ENCODE peak calls at places on chromosomes 4 and X, in nine cellular contexts. C, D, A, F, B, E, I, N and W are unnamed samples.

GRCh38 chr4:41957634-41958033 is 22.4 kb downstream of the TMEM33 start:
- DNase-seq in C (peak), D (no peak), A (no peak), F (no peak), B (no peak), E (no peak), I (peak), N (no peak), W (peak)

GRCh38 chrX:107627792-107628661 is at the start of gene PRPS1:
- DNase-seq in C (peak), D (peak), A (peak), F (peak), B (peak), E (peak), I (peak), N (peak), W (peak)

GRCh38 chrX:47174376-47174775 is 19.3 kb upstream of the UBA1 start:
- DNase-seq in C (no peak), D (peak), A (no peak), F (no peak), B (no peak), E (peak), I (no peak), N (no peak), W (no peak)

GRCh38 chr4:80173387-80173786 is 23.9 kb upstream of the PRDM8 start:
- DNase-seq in C (peak), D (no peak), A (no peak), F (no peak), B (no peak), E (no peak), I (no peak), N (no peak), W (no peak)

GRCh38 chrX:55450259-55450658 is 1.7 kb upstream of the MAGEH1 start:
- DNase-seq in C (peak), D (no peak), A (no peak), F (no peak), B (no peak), E (no peak), I (peak), N (no peak), W (peak)

GRCh38 chr4:148926861-148927260 is 484.6 kb upstream of the NR3C2 start:
- DNase-seq in C (peak), D (no peak), A (peak), F (no peak), B (peak), E (no peak), I (peak), N (no peak), W (no peak)

GRCh38 chr4:98903963-98904362 is 25.0 kb downstream of the EIF4E start:
- DNase-seq in C (no peak), D (no peak), A (no peak), F (no peak), B (no peak), E (no peak), I (no peak), N (no peak), W (no peak)

GRCh38 chr4:14218641-14219040 is 591.1 kb upstream of the BOD1L1 start:
- DNase-seq in C (no peak), D (no peak), A (no peak), F (no peak), B (no peak), E (no peak), I (no peak), N (no peak), W (no peak)

GRCh38 chr4:8070751-8071718 is 87.6 kb downstream of the ABLIM2 start:
- DNase-seq in C (no peak), D (no peak), A (no peak), F (no peak), B (no peak), E (no peak), I (no peak), N (no peak), W (no peak)

GRCh38 chrX:47059142-47059874 is 18.9 kb upstream of the RGN start:
- DNase-seq in C (no peak), D (no peak), A (no peak), F (no peak), B (no peak), E (no peak), I (peak), N (no peak), W (no peak)

GRCh38 chr4:58214376-58214775 is 1104.2 kb upstream of the IGFBP7 start:
- DNase-seq in C (no peak), D (no peak), A (no peak), F (no peak), B (no peak), E (no peak), I (no peak), N (no peak), W (no peak)

GRCh38 chr4:86901864-86902263 is 9.6 kb upstream of the C4orf36 start:
- DNase-seq in C (no peak), D (no peak), A (no peak), F (no peak), B (no peak), E (no peak), I (no peak), N (no peak), W (no peak)

GRCh38 chr4:1571165-1571908 is 112.8 kb downstream of the FAM53A start:
- DNase-seq in C (no peak), D (peak), A (no peak), F (peak), B (no peak), E (no peak), I (no peak), N (no peak), W (no peak)

GRCh38 chr4:68070302-68070701 is 59.4 kb downstream of the TMPRSS11F start:
- DNase-seq in C (no peak), D (no peak), A (no peak), F (no peak), B (no peak), E (no peak), I (no peak), N (no peak), W (no peak)

GRCh38 chrX:152798945-152799344 is 29.5 kb upstream of the MAGEA6 start:
- DNase-seq in C (no peak), D (no peak), A (no peak), F (no peak), B (no peak), E (no peak), I (no peak), N (no peak), W (no peak)

DNA sequence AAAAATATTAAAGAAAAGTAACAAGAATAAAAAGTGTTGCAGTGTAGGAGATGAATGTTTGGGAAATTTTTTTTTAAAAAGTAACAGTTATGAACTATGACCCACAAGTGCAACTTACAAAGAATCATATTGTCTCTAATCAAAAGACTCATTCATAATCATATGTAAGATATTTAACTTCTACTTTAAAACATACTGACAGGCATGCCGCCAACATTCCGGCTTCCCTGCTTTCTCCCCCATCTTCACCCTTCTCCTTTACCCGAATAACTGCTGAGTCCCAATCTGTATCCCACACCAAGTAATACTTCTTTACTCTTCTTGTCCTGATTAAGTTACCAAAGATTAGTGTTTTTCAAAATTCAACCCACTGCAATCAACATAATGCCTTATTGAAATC is 598.8 kb upstream of the FRG1 start:
- DNase-seq in C (no peak), D (no peak), A (no peak), F (no peak), B (no peak), E (no peak), I (no peak), N (no peak), W (no peak)
- TF ChIP-seq POLR2A in C (no peak), D (no peak), A (no peak), F (no peak), B (no peak), E (no peak), I (no peak), N (no peak), W (no peak)

DNA sequence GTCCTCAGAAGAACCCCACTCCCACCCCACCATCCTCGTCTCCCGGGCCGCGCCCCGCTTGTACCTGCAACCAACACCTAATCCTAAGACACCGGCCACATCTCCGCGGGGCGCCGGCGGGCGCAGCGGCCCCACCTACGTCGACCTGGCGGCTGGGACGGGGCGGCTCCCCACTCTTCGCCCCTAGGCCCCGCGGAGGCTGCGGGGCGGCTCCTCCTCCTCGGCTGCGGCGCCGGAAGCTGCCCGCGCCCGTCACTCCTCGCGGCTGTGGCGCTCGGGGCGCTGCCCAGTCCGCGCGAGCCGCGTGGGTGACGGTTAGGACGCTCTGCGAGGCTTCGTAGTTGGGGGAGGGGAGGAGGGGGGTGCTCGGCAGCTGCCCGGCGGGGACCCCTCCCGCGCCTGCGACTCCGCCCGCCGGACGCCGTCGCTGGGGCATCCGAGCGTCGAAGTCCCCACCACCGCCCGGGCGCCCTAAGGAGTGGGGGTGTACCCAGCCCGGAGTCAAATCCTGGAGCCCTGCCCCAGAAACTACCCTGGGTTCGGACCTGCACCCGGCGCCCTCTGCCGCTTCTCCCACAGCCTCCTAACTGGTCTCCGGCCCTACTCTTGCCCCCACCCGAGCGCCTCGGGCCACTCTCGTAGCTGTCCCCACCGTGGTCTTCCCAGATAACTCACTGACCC is at the start of gene CCDC158:
- DNase-seq in C (no peak), D (peak), A (peak), F (peak), B (no peak), E (no peak), I (no peak), N (no peak), W (no peak)
- TF ChIP-seq POLR2A in C (no peak), D (no peak), A (peak), F (peak), B (no peak), E (no peak), I (no peak), N (no peak), W (no peak)

DNA sequence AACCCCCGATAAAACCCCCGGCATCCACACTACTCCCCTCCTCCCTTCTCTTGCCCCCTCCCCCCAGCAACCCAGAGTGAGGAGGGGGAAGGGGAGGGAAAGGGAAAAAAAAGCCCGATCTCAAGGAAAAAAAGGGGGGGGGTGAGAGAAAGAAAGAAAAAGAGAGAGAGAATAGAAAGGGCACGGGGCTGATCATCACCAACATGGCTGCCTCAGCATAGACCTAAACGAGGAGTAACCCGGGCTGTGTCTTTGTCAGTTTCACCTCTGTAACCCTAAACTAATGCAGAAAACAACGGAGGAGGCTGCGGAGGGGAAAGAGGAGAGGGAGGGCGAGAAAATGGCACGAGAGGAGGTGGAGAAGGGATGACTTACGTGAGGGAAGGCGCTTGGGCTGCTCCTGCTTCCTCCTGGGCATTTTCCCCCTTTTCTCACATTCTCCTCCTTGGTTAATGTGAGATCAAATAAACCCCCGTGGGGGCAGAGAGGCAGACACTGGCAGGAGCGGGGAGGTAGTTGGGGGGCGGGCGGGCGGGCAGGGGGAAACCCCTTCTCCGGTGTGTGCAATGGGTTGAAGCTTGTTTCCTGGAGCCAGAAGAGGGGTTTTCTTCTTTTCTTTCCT is 522 bp downstream of the ZNF827 start:
- DNase-seq in C (peak), D (peak), A (no peak), F (no peak), B (peak), E (peak), I (no peak), N (no peak), W (peak)
- TF ChIP-seq POLR2A in C (no peak), D (no peak), A (no peak), F (no peak), B (no peak), E (peak), I (no peak), N (no peak), W (no peak)

DNA sequence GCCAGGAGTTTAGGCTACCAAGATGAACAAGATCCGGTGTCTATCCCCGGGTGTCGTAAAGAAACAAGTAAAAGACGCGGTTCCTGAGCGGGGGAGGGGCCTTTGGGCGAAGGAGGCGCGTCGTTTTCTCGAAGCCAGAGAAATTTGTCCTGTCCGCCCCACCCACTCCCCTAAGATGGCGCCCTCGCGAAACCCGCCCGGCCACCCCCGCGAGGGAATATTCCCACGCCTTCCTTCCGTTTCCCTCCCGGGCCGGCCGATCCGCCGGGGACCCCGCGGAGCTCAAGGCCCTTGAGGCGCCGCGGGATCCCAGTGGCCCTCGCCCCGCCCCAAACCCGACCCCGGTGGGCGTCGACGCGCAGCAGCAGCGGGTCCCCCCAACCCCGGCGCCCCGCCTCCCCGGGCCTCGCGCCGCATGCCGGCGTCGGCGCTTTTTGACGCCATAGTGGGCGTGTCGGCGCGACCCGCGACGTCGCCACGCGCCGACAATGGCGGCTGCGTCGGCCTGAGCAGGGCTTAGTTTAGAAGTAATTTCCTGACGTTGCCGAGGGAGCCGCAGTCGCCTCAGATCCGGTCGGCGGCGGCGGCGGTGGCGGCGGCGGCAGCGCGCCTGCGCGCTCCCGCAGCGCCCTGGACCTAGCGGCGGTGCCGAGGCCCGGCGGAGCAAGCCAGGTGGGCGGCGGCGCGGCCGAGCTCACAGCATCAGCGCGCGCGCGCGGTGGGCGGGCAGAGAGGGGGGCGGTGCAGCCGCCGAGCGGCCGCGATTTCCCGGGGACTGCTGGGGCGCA is 430 bp upstream of the HTATSF1 start:
- DNase-seq in C (peak), D (peak), A (peak), F (peak), B (peak), E (peak), I (peak), N (peak), W (peak)
- TF ChIP-seq POLR2A in C (peak), D (peak), A (peak), F (peak), B (peak), E (peak), I (peak), N (no peak), W (peak)

DNA sequence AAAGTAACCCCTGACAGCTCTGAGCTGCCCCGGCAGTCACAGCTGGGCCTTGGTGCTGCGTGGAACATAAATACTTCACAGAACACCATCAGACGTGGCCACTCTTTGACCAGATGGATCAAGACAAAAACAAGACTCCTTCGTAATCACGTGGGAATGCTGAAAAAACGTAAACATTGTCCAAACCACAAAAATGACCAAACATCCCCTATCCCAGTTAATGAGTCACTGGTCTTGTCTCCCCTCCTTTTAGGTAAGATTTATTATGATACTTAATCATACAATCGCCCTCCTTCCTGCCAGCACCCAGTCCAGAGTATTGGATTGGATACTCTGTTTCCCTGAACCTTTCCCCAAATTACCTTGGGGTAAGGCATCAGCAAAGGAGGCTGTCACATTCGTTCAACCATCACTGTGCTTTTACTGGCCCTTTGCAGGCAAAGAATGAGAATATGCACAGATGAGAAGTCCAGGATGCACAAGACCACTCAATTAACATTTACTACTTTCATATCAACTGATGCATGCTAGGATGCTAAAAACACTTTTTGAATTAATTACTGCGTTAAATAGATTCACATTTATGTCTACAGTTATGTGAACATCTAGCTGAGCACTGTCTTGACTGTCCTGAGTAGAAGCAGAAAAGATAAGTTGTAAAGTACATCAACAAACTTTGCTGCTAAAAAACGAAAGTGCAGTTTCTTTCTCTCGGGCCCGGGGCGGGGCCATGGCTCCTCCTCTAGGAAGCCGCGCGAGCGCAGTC is 502 bp upstream of the TCEANC start:
- DNase-seq in C (peak), D (no peak), A (no peak), F (no peak), B (no peak), E (no peak), I (peak), N (no peak), W (peak)
- TF ChIP-seq POLR2A in C (no peak), D (no peak), A (no peak), F (no peak), B (no peak), E (no peak), I (no peak), N (no peak), W (no peak)

DNA sequence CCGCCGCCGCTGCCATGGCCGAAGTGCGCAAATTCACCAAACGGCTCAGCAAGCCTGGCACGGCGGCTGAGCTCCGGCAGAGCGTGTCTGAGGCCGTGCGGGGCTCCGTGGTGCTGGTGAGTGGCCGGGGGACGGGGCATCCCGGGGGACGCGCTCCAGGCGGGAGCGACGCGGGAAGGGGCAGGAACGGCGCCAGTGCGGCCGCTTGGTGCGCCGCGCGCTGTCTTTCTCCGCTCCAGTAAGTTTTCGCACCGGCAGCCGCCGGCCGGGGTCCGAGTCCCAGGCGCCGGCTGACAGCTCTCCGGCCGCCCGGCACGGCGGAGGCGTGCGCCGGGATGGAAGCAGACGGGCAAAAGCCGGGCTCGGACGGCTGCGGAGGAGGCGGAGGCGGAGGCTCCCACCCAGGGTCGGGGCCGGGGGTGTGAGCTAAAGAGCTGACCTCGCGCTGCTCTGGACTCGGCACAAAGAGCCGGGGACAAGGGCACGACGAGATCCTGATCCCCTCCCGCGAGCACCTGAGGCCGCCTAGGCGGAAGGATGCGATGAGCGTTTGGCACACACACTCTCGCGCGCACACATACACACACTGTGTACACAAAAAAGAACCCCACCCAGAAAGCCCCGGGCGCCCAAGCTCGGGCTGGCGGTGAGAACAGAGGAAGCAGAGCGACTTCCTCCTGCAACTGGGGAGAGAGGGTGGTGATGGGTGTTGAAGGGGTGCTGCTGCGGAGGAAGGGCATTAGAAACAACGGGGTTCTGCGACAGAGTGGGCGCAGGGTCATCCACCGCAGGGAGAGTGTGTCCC is 545 bp downstream of the DOCK11 start:
- DNase-seq in C (no peak), D (peak), A (peak), F (peak), B (peak), E (peak), I (peak), N (peak), W (peak)
- TF ChIP-seq POLR2A in C (no peak), D (no peak), A (peak), F (no peak), B (no peak), E (peak), I (peak), N (no peak), W (no peak)